ENCODE peak calls at places on chromosomes 7 and 10, in four cellular contexts. I, Z, H and X are unnamed samples.
A peak's percentile ranks its signal among the peaks of the same experiment; 100 is the strongest.

GRCh38 chr10:55476129-55476528 is 675.1 kb upstream of the PCDH15 start:
- DNase-seq in Z (no peak), H (no peak), I (no peak), X (no peak)

GRCh38 chr7:108535257-108535656 is 9.3 kb upstream of the PNPLA8 start:
- DNase-seq in I (no peak), Z (no peak), H (peak; percentile 22), X (no peak)

GRCh38 chr7:19984231-19984632 is 210.8 kb upstream of the TMEM196 start:
- DNase-seq in H (no peak), Z (no peak), I (no peak), X (no peak)

GRCh38 chr10:71750124-71750841 is 23.0 kb downstream of the VSIR start:
- DNase-seq in H (peak; percentile 89), Z (no peak), I (no peak), X (no peak)

GRCh38 chr10:18312385-18313145 is 172.3 kb downstream of the CACNB2 start:
- DNase-seq in I (no peak), H (no peak), Z (no peak), X (no peak)

GRCh38 chr7:65269150-65269856 is 104.4 kb upstream of the ZNF92 start:
- DNase-seq in H (no peak), I (peak; percentile 75), Z (peak; percentile 20), X (peak; percentile 49)

GRCh38 chr7:70678621-70679251 is 453.2 kb upstream of the GALNT17 start:
- DNase-seq in Z (no peak), I (no peak), H (no peak), X (no peak)

GRCh38 chr7:92843034-92843760 is 6.8 kb upstream of the CDK6 start:
- DNase-seq in I (no peak), Z (no peak), H (no peak), X (no peak)

GRCh38 chr7:150450491-150450992 is at the start of gene GIMAP8:
- DNase-seq in Z (peak; percentile 14), H (peak; percentile 29), I (peak; percentile 66), X (no peak)

GRCh38 chr10:69721690-69722310 is 79.9 kb upstream of the COL13A1 start:
- DNase-seq in I (no peak), Z (no peak), H (no peak), X (no peak)

GRCh38 chr7:42099837-42100508 is 137.0 kb downstream of the GLI3 start:
- DNase-seq in Z (no peak), I (no peak), H (peak; percentile 38), X (no peak)

GRCh38 chr7:4958477-4959301 is at the start of gene MMD2:
- DNase-seq in H (no peak), I (no peak), Z (peak; percentile 29), X (no peak)

GRCh38 chr10:101655581-101655980 is 39.4 kb downstream of the FBXW4 start:
- DNase-seq in I (no peak), Z (no peak), H (no peak), X (no peak)

GRCh38 chr7:134140889-134141867 is 14.0 kb downstream of the LRGUK start:
- DNase-seq in H (peak; percentile 41), I (peak; percentile 69), Z (peak; percentile 74), X (peak; percentile 54)

GRCh38 chr7:149872419-149873073 is 1.2 kb upstream of the ATP6V0E2 start:
- DNase-seq in Z (peak; percentile 82), H (peak; percentile 54), I (peak; percentile 63), X (no peak)

GRCh38 chr10:62817120-62817762 is 1.1 kb upstream of the EGR2 start:
- DNase-seq in I (peak; percentile 71), Z (peak; percentile 52), H (peak; percentile 23), X (peak; percentile 79)

GRCh38 chr10:128070161-128070560 is 56.1 kb downstream of the MKI67 start:
- DNase-seq in I (no peak), Z (no peak), H (no peak), X (no peak)

GRCh38 chr7:1607686-1608085 is 37.9 kb upstream of the PSMG3 start:
- DNase-seq in I (no peak), H (no peak), Z (no peak), X (no peak)

GRCh38 chr7:55172161-55172560 is 153.3 kb downstream of the EGFR start:
- DNase-seq in I (no peak), Z (no peak), H (no peak), X (no peak)

GRCh38 chr7:2824678-2825461 is 19.2 kb downstream of the GNA12 start:
- DNase-seq in H (no peak), Z (no peak), I (no peak), X (no peak)

GRCh38 chr7:44134943-44135628 is 6.0 kb downstream of the MYL7 start:
- DNase-seq in I (no peak), Z (no peak), H (no peak), X (no peak)

GRCh38 chr10:14153570-14154055 is 177.1 kb downstream of the FRMD4A start:
- DNase-seq in I (no peak), H (no peak), Z (no peak), X (no peak)

GRCh38 chr7:55504093-55504859 is 68.0 kb downstream of the VOPP1 start:
- DNase-seq in I (no peak), Z (no peak), H (no peak), X (no peak)

GRCh38 chr10:133336131-133337078 is at the start of gene CALY:
- DNase-seq in H (peak; percentile 76), Z (peak; percentile 89), I (peak; percentile 62), X (no peak)

GRCh38 chr7:115117748-115118147 is 195.9 kb downstream of the MDFIC start:
- DNase-seq in H (no peak), Z (no peak), I (no peak), X (no peak)

GRCh38 chr7:118306771-118307170 is 82.3 kb downstream of the ANKRD7 start:
- DNase-seq in H (no peak), I (no peak), Z (no peak), X (no peak)

GRCh38 chr7:50664461-50664922 is 99.3 kb upstream of the DDC start:
- DNase-seq in Z (no peak), H (no peak), I (peak; percentile 41), X (peak; percentile 24)

GRCh38 chr7:4740796-4741195 is 34.6 kb upstream of the AP5Z1 start:
- DNase-seq in H (no peak), I (no peak), Z (no peak), X (no peak)

GRCh38 chr7:82442492-82443043 is 1.0 kb downstream of the CACNA2D1 start:
- DNase-seq in H (no peak), I (no peak), Z (peak; percentile 15), X (no peak)